ENCODE peak calls at places on chromosomes 13 and 19, in six cellular contexts. One of them, this sample, is unnamed. For H3K4me1, the result is how much of the 10 kb centered on the place peaks cover.

GRCh38 chr13:113739527-113740285 is 19.3 kb upstream of the TMEM255B start:
- DNase-seq in GM23248: no peak
- DNase-seq in GM23338: no peak
- DNase-seq in transverse colon: no peak
- DNase-seq in DND-41: no peak
- DNase-seq in esophagus squamous epithelium: no peak
- DNase-seq in this sample: no peak

GRCh38 chr19:10852098-10852800 is 4.0 kb downstream of the C19orf38 start:
- DNase-seq in GM23248: peak
- DNase-seq in GM23338: no peak
- DNase-seq in transverse colon: no peak
- DNase-seq in DND-41: no peak
- DNase-seq in esophagus squamous epithelium: no peak
- DNase-seq in this sample: no peak

GRCh38 chr13:78241278-78241919 is 322.8 kb upstream of the EDNRB start:
- DNase-seq in GM23248: peak
- DNase-seq in GM23338: peak
- DNase-seq in transverse colon: peak
- DNase-seq in DND-41: peak
- DNase-seq in esophagus squamous epithelium: no peak
- DNase-seq in this sample: no peak

GRCh38 chr13:80783926-80784325 is 443.0 kb upstream of the SPRY2 start:
- DNase-seq in GM23248: no peak
- DNase-seq in GM23338: peak
- DNase-seq in transverse colon: no peak
- DNase-seq in DND-41: no peak
- DNase-seq in esophagus squamous epithelium: no peak
- DNase-seq in this sample: no peak

GRCh38 chr19:5645409-5645808 is 22.5 kb downstream of the SAFB start:
- DNase-seq in GM23248: no peak
- DNase-seq in GM23338: no peak
- DNase-seq in transverse colon: no peak
- DNase-seq in DND-41: no peak
- DNase-seq in esophagus squamous epithelium: no peak
- DNase-seq in this sample: no peak

GRCh38 chr13:67023088-67023893 is 206.8 kb downstream of the PCDH9 start:
- DNase-seq in GM23248: no peak
- DNase-seq in GM23338: peak
- DNase-seq in transverse colon: no peak
- DNase-seq in DND-41: peak
- DNase-seq in esophagus squamous epithelium: no peak
- DNase-seq in this sample: no peak

GRCh38 chr19:45348367-45349125 is 8.0 kb downstream of the KLC3 start:
- DNase-seq in GM23248: no peak
- DNase-seq in GM23338: no peak
- DNase-seq in transverse colon: no peak
- DNase-seq in DND-41: no peak
- DNase-seq in esophagus squamous epithelium: no peak
- DNase-seq in this sample: no peak

GRCh38 chr13:93226065-93226622 is 463 bp upstream of the GPC6 start:
- DNase-seq in GM23248: no peak
- DNase-seq in GM23338: no peak
- DNase-seq in transverse colon: no peak
- DNase-seq in DND-41: no peak
- DNase-seq in esophagus squamous epithelium: no peak
- DNase-seq in this sample: no peak

GRCh38 chr19:35790981-35791813 is 15.8 kb downstream of the ARHGAP33 start:
- DNase-seq in GM23248: no peak
- DNase-seq in GM23338: peak
- DNase-seq in transverse colon: no peak
- DNase-seq in DND-41: peak
- DNase-seq in esophagus squamous epithelium: no peak
- DNase-seq in this sample: no peak

GRCh38 chr13:60043262-60043661 is 120.5 kb downstream of the DIAPH3 start:
- DNase-seq in GM23248: no peak
- DNase-seq in GM23338: no peak
- DNase-seq in transverse colon: no peak
- DNase-seq in DND-41: no peak
- DNase-seq in esophagus squamous epithelium: no peak
- DNase-seq in this sample: no peak

GRCh38 chr13:35965226-35965927 is 165.8 kb downstream of the DCLK1 start:
- DNase-seq in GM23248: no peak
- DNase-seq in GM23338: no peak
- DNase-seq in transverse colon: no peak
- DNase-seq in DND-41: no peak
- DNase-seq in esophagus squamous epithelium: no peak
- DNase-seq in this sample: no peak

GRCh38 chr13:40564342-40564997 is 102.0 kb downstream of the FOXO1 start:
- DNase-seq in GM23248: no peak
- DNase-seq in GM23338: no peak
- DNase-seq in transverse colon: no peak
- DNase-seq in DND-41: no peak
- DNase-seq in esophagus squamous epithelium: no peak
- DNase-seq in this sample: no peak

GRCh38 chr13:103605546-103606326 is 539.5 kb upstream of the SLC10A2 start:
- DNase-seq in GM23248: no peak
- DNase-seq in GM23338: no peak
- DNase-seq in transverse colon: no peak
- DNase-seq in DND-41: no peak
- DNase-seq in esophagus squamous epithelium: no peak
- DNase-seq in this sample: no peak

GRCh38 chr13:35768551-35768950 is 292.1 kb upstream of the MAB21L1 start:
- DNase-seq in GM23248: no peak
- DNase-seq in GM23338: no peak
- DNase-seq in transverse colon: no peak
- DNase-seq in DND-41: no peak
- DNase-seq in esophagus squamous epithelium: no peak
- DNase-seq in this sample: no peak

GRCh38 chr13:20231839-20232555 is at the start of gene GJB6:
- DNase-seq in GM23248: peak
- DNase-seq in GM23338: peak
- DNase-seq in transverse colon: peak
- DNase-seq in DND-41: no peak
- DNase-seq in esophagus squamous epithelium: no peak
- DNase-seq in this sample: no peak

GRCh38 chr13:37326319-37326718 is 220.9 kb upstream of the CSNK1A1L start:
- DNase-seq in GM23248: peak
- DNase-seq in GM23338: no peak
- DNase-seq in transverse colon: no peak
- DNase-seq in DND-41: no peak
- DNase-seq in esophagus squamous epithelium: no peak
- DNase-seq in this sample: no peak

GRCh38 chr19:44718441-44719261 is 19.7 kb downstream of the CEACAM16 start:
- DNase-seq in GM23248: no peak
- DNase-seq in GM23338: peak
- DNase-seq in transverse colon: peak
- DNase-seq in DND-41: no peak
- DNase-seq in esophagus squamous epithelium: no peak
- DNase-seq in this sample: peak

GRCh38 chr19:50794074-50794777 is 4.0 kb downstream of the ACP4 start:
- DNase-seq in GM23248: peak
- DNase-seq in GM23338: no peak
- DNase-seq in transverse colon: peak
- DNase-seq in DND-41: peak
- DNase-seq in esophagus squamous epithelium: no peak
- DNase-seq in this sample: no peak

GRCh38 chr13:41613984-41614581 is 156.7 kb downstream of the RGCC start:
- DNase-seq in GM23248: peak
- DNase-seq in GM23338: no peak
- DNase-seq in transverse colon: no peak
- DNase-seq in DND-41: no peak
- DNase-seq in esophagus squamous epithelium: no peak
- DNase-seq in this sample: peak

GRCh38 chr19:46471116-46471733 is at the start of gene PNMA8A:
- DNase-seq in GM23248: peak
- DNase-seq in GM23338: peak
- DNase-seq in transverse colon: peak
- DNase-seq in DND-41: no peak
- DNase-seq in esophagus squamous epithelium: no peak
- DNase-seq in this sample: peak

GRCh38 chr19:19451429-19452240 is 46.2 kb downstream of the GATAD2A start:
- DNase-seq in GM23248: no peak
- DNase-seq in GM23338: no peak
- DNase-seq in transverse colon: no peak
- DNase-seq in DND-41: no peak
- DNase-seq in esophagus squamous epithelium: no peak
- DNase-seq in this sample: no peak

GRCh38 chr13:96090240-96091101 is 564 bp downstream of the HS6ST3 start:
- DNase-seq in GM23248: peak
- DNase-seq in GM23338: peak
- DNase-seq in transverse colon: no peak
- DNase-seq in DND-41: no peak
- DNase-seq in esophagus squamous epithelium: no peak
- DNase-seq in this sample: no peak

GRCh38 chr19:49057636-49058234 is at the start of gene CGB7:
- DNase-seq in GM23248: peak
- DNase-seq in GM23338: peak
- DNase-seq in transverse colon: peak
- DNase-seq in DND-41: no peak
- DNase-seq in esophagus squamous epithelium: no peak
- DNase-seq in this sample: peak

GRCh38 chr19:41186971-41187883 is 5.8 kb upstream of the CYP2S1 start:
- DNase-seq in GM23248: no peak
- DNase-seq in GM23338: peak
- DNase-seq in transverse colon: no peak
- DNase-seq in DND-41: no peak
- DNase-seq in esophagus squamous epithelium: no peak
- DNase-seq in this sample: no peak
- H3K4me1 ChIP-seq in GM23248: under half
- H3K4me1 ChIP-seq in GM23338: under half
- H3K4me1 ChIP-seq in transverse colon: under half
- H3K4me1 ChIP-seq in DND-41: under half
- H3K4me1 ChIP-seq in esophagus squamous epithelium: under half
- H3K4me1 ChIP-seq in this sample: under half

DNA sequence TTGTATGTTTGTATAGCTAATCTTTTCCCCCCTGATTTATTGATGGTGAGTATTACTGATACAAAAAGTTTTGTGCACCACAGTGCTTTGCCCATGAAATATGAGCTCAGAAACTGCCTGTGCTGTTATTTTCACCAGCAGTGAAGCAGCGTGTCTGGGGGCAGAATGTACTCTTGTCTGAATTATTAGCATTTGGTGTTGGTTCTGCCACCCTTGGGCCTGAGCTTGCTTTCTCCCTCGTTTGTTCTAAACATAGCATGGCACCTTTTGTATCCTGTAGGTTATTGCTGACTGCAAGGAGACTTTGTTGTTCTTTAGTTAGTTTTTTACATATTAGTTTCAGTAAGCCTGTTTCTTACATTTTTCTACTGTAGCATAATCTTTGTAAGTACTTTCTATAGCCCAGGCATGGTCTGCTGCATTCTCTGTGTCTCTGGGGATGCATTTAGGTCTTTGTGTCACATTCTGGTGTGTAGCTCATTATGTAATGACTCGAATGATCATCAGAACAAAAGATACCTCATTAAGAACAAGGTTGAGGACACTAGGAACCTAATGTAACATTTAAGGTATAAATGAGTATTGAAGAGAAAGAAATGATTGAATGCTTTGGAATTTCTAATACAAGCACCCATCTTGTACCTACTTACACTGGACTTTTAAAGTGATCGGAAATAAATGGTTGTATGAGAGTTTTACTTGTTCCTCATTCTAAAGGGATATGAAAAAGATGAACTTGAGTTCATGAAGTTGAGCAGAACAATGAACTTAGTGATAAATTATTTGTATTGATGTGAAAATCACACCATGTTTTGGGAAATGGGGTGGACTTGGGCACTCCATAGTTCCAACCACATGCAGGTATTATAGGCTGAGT is 50.3 kb upstream of the GPI start:
- DNase-seq in GM23248: no peak
- DNase-seq in GM23338: no peak
- DNase-seq in transverse colon: no peak
- DNase-seq in DND-41: no peak
- DNase-seq in esophagus squamous epithelium: no peak
- DNase-seq in this sample: no peak
- H3K4me1 ChIP-seq in GM23248: half or more
- H3K4me1 ChIP-seq in GM23338: under half
- H3K4me1 ChIP-seq in transverse colon: half or more
- H3K4me1 ChIP-seq in DND-41: under half
- H3K4me1 ChIP-seq in esophagus squamous epithelium: under half
- H3K4me1 ChIP-seq in this sample: under half

GRCh38 chr19:15317392-15318011 is 14.8 kb downstream of the BRD4 start:
- DNase-seq in GM23248: peak
- DNase-seq in GM23338: peak
- DNase-seq in transverse colon: no peak
- DNase-seq in DND-41: no peak
- DNase-seq in esophagus squamous epithelium: no peak
- DNase-seq in this sample: no peak

GRCh38 chr19:15316498-15316897 is 15.8 kb downstream of the BRD4 start:
- DNase-seq in GM23248: peak
- DNase-seq in GM23338: no peak
- DNase-seq in transverse colon: no peak
- DNase-seq in DND-41: no peak
- DNase-seq in esophagus squamous epithelium: no peak
- DNase-seq in this sample: no peak

GRCh38 chr19:15320118-15320517 is 12.2 kb downstream of the BRD4 start:
- DNase-seq in GM23248: peak
- DNase-seq in GM23338: no peak
- DNase-seq in transverse colon: no peak
- DNase-seq in DND-41: no peak
- DNase-seq in esophagus squamous epithelium: no peak
- DNase-seq in this sample: no peak

GRCh38 chr19:15315101-15315500 is 17.2 kb downstream of the BRD4 start:
- DNase-seq in GM23248: no peak
- DNase-seq in GM23338: no peak
- DNase-seq in transverse colon: no peak
- DNase-seq in DND-41: no peak
- DNase-seq in esophagus squamous epithelium: no peak
- DNase-seq in this sample: no peak

GRCh38 chr19:15318241-15318691 is 14.1 kb downstream of the BRD4 start:
- DNase-seq in GM23248: peak
- DNase-seq in GM23338: no peak
- DNase-seq in transverse colon: no peak
- DNase-seq in DND-41: no peak
- DNase-seq in esophagus squamous epithelium: no peak
- DNase-seq in this sample: no peak
- H3K4me1 ChIP-seq in GM23248: half or more
- H3K4me1 ChIP-seq in GM23338: under half
- H3K4me1 ChIP-seq in transverse colon: half or more
- H3K4me1 ChIP-seq in DND-41: under half
- H3K4me1 ChIP-seq in esophagus squamous epithelium: half or more
- H3K4me1 ChIP-seq in this sample: half or more

DNA sequence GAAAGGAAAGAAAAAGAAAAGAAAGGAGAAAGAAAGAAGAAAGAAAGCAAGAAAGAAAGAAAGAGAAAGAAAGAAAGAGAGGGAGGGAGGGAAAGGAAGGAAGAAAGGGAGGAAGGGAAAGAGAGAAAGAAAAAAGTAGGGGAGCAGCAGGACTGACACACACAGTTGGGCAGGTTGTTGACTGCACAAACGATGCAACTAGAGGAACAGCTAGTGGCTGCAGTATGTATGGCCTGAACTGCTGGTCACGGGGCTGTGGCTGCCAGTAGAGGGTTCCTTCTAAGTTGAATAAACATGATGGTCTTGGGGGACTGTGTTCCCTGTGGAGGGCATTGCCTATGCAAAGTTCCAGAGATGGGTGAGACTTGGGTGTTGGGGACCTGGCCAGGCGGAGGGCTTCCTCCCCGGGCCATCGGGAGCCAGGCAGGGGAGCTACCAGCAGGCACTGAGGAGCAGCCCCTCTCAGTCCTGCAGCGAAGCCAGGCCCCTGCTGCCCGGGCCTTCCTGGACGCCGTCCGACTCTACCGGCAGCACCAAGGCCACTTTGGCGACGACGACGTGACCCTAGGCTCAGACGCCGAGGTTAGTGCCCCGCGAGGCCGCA is 16.7 kb upstream of the COLGALT1 start:
- DNase-seq in GM23248: peak
- DNase-seq in GM23338: peak
- DNase-seq in transverse colon: no peak
- DNase-seq in DND-41: no peak
- DNase-seq in esophagus squamous epithelium: no peak
- DNase-seq in this sample: no peak
- H3K4me1 ChIP-seq in GM23248: under half
- H3K4me1 ChIP-seq in GM23338: under half
- H3K4me1 ChIP-seq in transverse colon: under half
- H3K4me1 ChIP-seq in DND-41: under half
- H3K4me1 ChIP-seq in esophagus squamous epithelium: under half
- H3K4me1 ChIP-seq in this sample: under half